ENCODE peak calls at places on chromosomes 4 and X, in six cellular contexts. One of them, this sample, is unnamed.

GRCh38 chrX:44974462-44974861 is 101.5 kb downstream of the KDM6A start:
- DNase-seq in activated gamma-delta T cell treated with anti-CD3 and anti-CD28 coated beads, Interleukin-2, amount 50 U/mL, for 16 hours: no peak
- DNase-seq in stomach: no peak
- DNase-seq in NCI-H1105: no peak
- DNase-seq in islet precursor cell: no peak
- DNase-seq in GM20000: no peak
- DNase-seq in this sample: no peak

GRCh38 chrX:113977887-113978286 is 606.0 kb upstream of the HTR2C start:
- DNase-seq in activated gamma-delta T cell treated with anti-CD3 and anti-CD28 coated beads, Interleukin-2, amount 50 U/mL, for 16 hours: no peak
- DNase-seq in stomach: no peak
- DNase-seq in NCI-H1105: no peak
- DNase-seq in islet precursor cell: no peak
- DNase-seq in GM20000: no peak
- DNase-seq in this sample: no peak

GRCh38 chr4:74873545-74874295 is 59.2 kb upstream of the PARM1 start:
- DNase-seq in activated gamma-delta T cell treated with anti-CD3 and anti-CD28 coated beads, Interleukin-2, amount 50 U/mL, for 16 hours: no peak
- DNase-seq in stomach: peak; percentile 32
- DNase-seq in NCI-H1105: no peak
- DNase-seq in islet precursor cell: no peak
- DNase-seq in GM20000: peak; percentile 30
- DNase-seq in this sample: no peak

GRCh38 chr4:125388653-125389052 is 73.9 kb downstream of the FAT4 start:
- DNase-seq in activated gamma-delta T cell treated with anti-CD3 and anti-CD28 coated beads, Interleukin-2, amount 50 U/mL, for 16 hours: no peak
- DNase-seq in stomach: no peak
- DNase-seq in NCI-H1105: no peak
- DNase-seq in islet precursor cell: no peak
- DNase-seq in GM20000: no peak
- DNase-seq in this sample: no peak

GRCh38 chr4:137635596-137635995 is 103.3 kb upstream of the PCDH18 start:
- DNase-seq in activated gamma-delta T cell treated with anti-CD3 and anti-CD28 coated beads, Interleukin-2, amount 50 U/mL, for 16 hours: no peak
- DNase-seq in stomach: no peak
- DNase-seq in NCI-H1105: no peak
- DNase-seq in islet precursor cell: no peak
- DNase-seq in GM20000: no peak
- DNase-seq in this sample: no peak

GRCh38 chr4:184342167-184342856 is 124.6 kb upstream of the ENPP6 start:
- DNase-seq in activated gamma-delta T cell treated with anti-CD3 and anti-CD28 coated beads, Interleukin-2, amount 50 U/mL, for 16 hours: no peak
- DNase-seq in stomach: no peak
- DNase-seq in NCI-H1105: no peak
- DNase-seq in islet precursor cell: no peak
- DNase-seq in GM20000: no peak
- DNase-seq in this sample: no peak

GRCh38 chr4:55912249-55912648 is 36.5 kb upstream of the CEP135 start:
- DNase-seq in activated gamma-delta T cell treated with anti-CD3 and anti-CD28 coated beads, Interleukin-2, amount 50 U/mL, for 16 hours: no peak
- DNase-seq in stomach: no peak
- DNase-seq in NCI-H1105: peak; percentile 7
- DNase-seq in islet precursor cell: no peak
- DNase-seq in GM20000: no peak
- DNase-seq in this sample: no peak

GRCh38 chr4:74158561-74159396 is 861 bp downstream of the MTHFD2L start:
- DNase-seq in activated gamma-delta T cell treated with anti-CD3 and anti-CD28 coated beads, Interleukin-2, amount 50 U/mL, for 16 hours: no peak
- DNase-seq in stomach: no peak
- DNase-seq in NCI-H1105: no peak
- DNase-seq in islet precursor cell: no peak
- DNase-seq in GM20000: no peak
- DNase-seq in this sample: no peak

GRCh38 chr4:41524446-41524845 is 13.5 kb upstream of the LIMCH1 start:
- DNase-seq in activated gamma-delta T cell treated with anti-CD3 and anti-CD28 coated beads, Interleukin-2, amount 50 U/mL, for 16 hours: no peak
- DNase-seq in stomach: no peak
- DNase-seq in NCI-H1105: no peak
- DNase-seq in islet precursor cell: no peak
- DNase-seq in GM20000: no peak
- DNase-seq in this sample: no peak

GRCh38 chr4:88356771-88357170 is 21.9 kb upstream of the HERC6 start:
- DNase-seq in activated gamma-delta T cell treated with anti-CD3 and anti-CD28 coated beads, Interleukin-2, amount 50 U/mL, for 16 hours: no peak
- DNase-seq in stomach: no peak
- DNase-seq in NCI-H1105: no peak
- DNase-seq in islet precursor cell: no peak
- DNase-seq in GM20000: no peak
- DNase-seq in this sample: no peak

GRCh38 chr4:78059524-78059889 is 2.4 kb downstream of the FRAS1 start:
- DNase-seq in activated gamma-delta T cell treated with anti-CD3 and anti-CD28 coated beads, Interleukin-2, amount 50 U/mL, for 16 hours: no peak
- DNase-seq in stomach: peak; percentile 54
- DNase-seq in NCI-H1105: peak; percentile 39
- DNase-seq in islet precursor cell: peak; percentile 88
- DNase-seq in GM20000: peak; percentile 59
- DNase-seq in this sample: no peak

GRCh38 chr4:15691346-15692140 is 9.9 kb downstream of the FAM200B start:
- DNase-seq in activated gamma-delta T cell treated with anti-CD3 and anti-CD28 coated beads, Interleukin-2, amount 50 U/mL, for 16 hours: no peak
- DNase-seq in stomach: no peak
- DNase-seq in NCI-H1105: no peak
- DNase-seq in islet precursor cell: peak; percentile 61
- DNase-seq in GM20000: no peak
- DNase-seq in this sample: no peak

GRCh38 chr4:158020175-158020574 is 152.7 kb downstream of the GASK1B start:
- DNase-seq in activated gamma-delta T cell treated with anti-CD3 and anti-CD28 coated beads, Interleukin-2, amount 50 U/mL, for 16 hours: no peak
- DNase-seq in stomach: no peak
- DNase-seq in NCI-H1105: no peak
- DNase-seq in islet precursor cell: peak; percentile 83
- DNase-seq in GM20000: no peak
- DNase-seq in this sample: no peak

GRCh38 chrX:78796916-78797315 is 49.4 kb downstream of the LPAR4 start:
- DNase-seq in activated gamma-delta T cell treated with anti-CD3 and anti-CD28 coated beads, Interleukin-2, amount 50 U/mL, for 16 hours: no peak
- DNase-seq in stomach: no peak
- DNase-seq in NCI-H1105: no peak
- DNase-seq in islet precursor cell: no peak
- DNase-seq in GM20000: no peak
- DNase-seq in this sample: no peak

GRCh38 chr4:128827280-128827679 is 17.8 kb downstream of the JADE1 start:
- DNase-seq in activated gamma-delta T cell treated with anti-CD3 and anti-CD28 coated beads, Interleukin-2, amount 50 U/mL, for 16 hours: no peak
- DNase-seq in stomach: no peak
- DNase-seq in NCI-H1105: no peak
- DNase-seq in islet precursor cell: no peak
- DNase-seq in GM20000: no peak
- DNase-seq in this sample: no peak

GRCh38 chr4:52748432-52748831 is 2.8 kb downstream of the ERVMER34-1 start:
- DNase-seq in activated gamma-delta T cell treated with anti-CD3 and anti-CD28 coated beads, Interleukin-2, amount 50 U/mL, for 16 hours: no peak
- DNase-seq in stomach: no peak
- DNase-seq in NCI-H1105: no peak
- DNase-seq in islet precursor cell: no peak
- DNase-seq in GM20000: peak; percentile 20
- DNase-seq in this sample: no peak

GRCh38 chr4:153488719-153489384 is 22.7 kb downstream of the TMEM131L start:
- DNase-seq in activated gamma-delta T cell treated with anti-CD3 and anti-CD28 coated beads, Interleukin-2, amount 50 U/mL, for 16 hours: no peak
- DNase-seq in stomach: no peak
- DNase-seq in NCI-H1105: no peak
- DNase-seq in islet precursor cell: peak; percentile 63
- DNase-seq in GM20000: peak; percentile 41
- DNase-seq in this sample: no peak

GRCh38 chrX:154437398-154437752 is 421 bp downstream of the GDI1 start:
- DNase-seq in activated gamma-delta T cell treated with anti-CD3 and anti-CD28 coated beads, Interleukin-2, amount 50 U/mL, for 16 hours: no peak
- DNase-seq in stomach: no peak
- DNase-seq in NCI-H1105: peak; percentile 14
- DNase-seq in islet precursor cell: no peak
- DNase-seq in GM20000: no peak
- DNase-seq in this sample: no peak

GRCh38 chrX:56728752-56729151 is 291 bp upstream of the NBDY start:
- DNase-seq in activated gamma-delta T cell treated with anti-CD3 and anti-CD28 coated beads, Interleukin-2, amount 50 U/mL, for 16 hours: peak; percentile 6
- DNase-seq in stomach: no peak
- DNase-seq in NCI-H1105: peak; percentile 25
- DNase-seq in islet precursor cell: no peak
- DNase-seq in GM20000: peak; percentile 0
- DNase-seq in this sample: no peak

GRCh38 chr4:52861171-52861873 is 795 bp upstream of the RASL11B start:
- DNase-seq in activated gamma-delta T cell treated with anti-CD3 and anti-CD28 coated beads, Interleukin-2, amount 50 U/mL, for 16 hours: no peak
- DNase-seq in stomach: no peak
- DNase-seq in NCI-H1105: no peak
- DNase-seq in islet precursor cell: peak; percentile 53
- DNase-seq in GM20000: no peak
- DNase-seq in this sample: no peak

GRCh38 chr4:7291372-7292135 is 99.2 kb downstream of the SORCS2 start:
- DNase-seq in activated gamma-delta T cell treated with anti-CD3 and anti-CD28 coated beads, Interleukin-2, amount 50 U/mL, for 16 hours: no peak
- DNase-seq in stomach: no peak
- DNase-seq in NCI-H1105: no peak
- DNase-seq in islet precursor cell: no peak
- DNase-seq in GM20000: no peak
- DNase-seq in this sample: no peak

GRCh38 chrX:10529344-10529743 is 91.0 kb downstream of the MID1 start:
- DNase-seq in activated gamma-delta T cell treated with anti-CD3 and anti-CD28 coated beads, Interleukin-2, amount 50 U/mL, for 16 hours: no peak
- DNase-seq in stomach: no peak
- DNase-seq in NCI-H1105: no peak
- DNase-seq in islet precursor cell: no peak
- DNase-seq in GM20000: no peak
- DNase-seq in this sample: no peak

GRCh38 chr4:153486281-153487151 is 20.4 kb downstream of the TMEM131L start:
- DNase-seq in activated gamma-delta T cell treated with anti-CD3 and anti-CD28 coated beads, Interleukin-2, amount 50 U/mL, for 16 hours: no peak
- DNase-seq in stomach: peak; percentile 38
- DNase-seq in NCI-H1105: no peak
- DNase-seq in islet precursor cell: peak; percentile 93
- DNase-seq in GM20000: no peak
- DNase-seq in this sample: no peak

GRCh38 chrX:43166874-43167273 is 388.9 kb upstream of the PPP1R2C start:
- DNase-seq in activated gamma-delta T cell treated with anti-CD3 and anti-CD28 coated beads, Interleukin-2, amount 50 U/mL, for 16 hours: no peak
- DNase-seq in stomach: no peak
- DNase-seq in NCI-H1105: peak; percentile 52
- DNase-seq in islet precursor cell: no peak
- DNase-seq in GM20000: no peak
- DNase-seq in this sample: no peak